ENCODE peak calls at places on chromosome 11, in five cellular contexts. Q is T1000, V is GM03348, Z is ureter, G is A549. C is an unnamed sample.

GRCh38 chr11:94768602-94769511 is 701 bp downstream of the AMOTL1 start:
- DNase-seq in V (peak; percentile 69), Q (no peak), Z (peak; percentile 49), G (no peak), C (no peak)

GRCh38 chr11:118090545-118091162 is 3.9 kb upstream of the SMIM35 start:
- DNase-seq in G (no peak), V (no peak), Q (peak; percentile 4), Z (no peak), C (no peak)

GRCh38 chr11:66224226-66224850 is 44.1 kb upstream of the RAB1B start:
- DNase-seq in Q (no peak), Z (no peak), G (no peak), V (no peak), C (no peak)

GRCh38 chr11:57406337-57406904 is 16.0 kb upstream of the PRG2 start:
- DNase-seq in V (peak; percentile 27), Z (no peak), G (no peak), Q (no peak), C (no peak)

GRCh38 chr11:83122050-83122449 is 34.9 kb upstream of the PCF11 start:
- DNase-seq in V (no peak), G (no peak), Z (no peak), Q (no peak), C (no peak)

GRCh38 chr11:9386086-9386485 is 1.6 kb downstream of the IPO7 start:
- DNase-seq in Z (no peak), Q (no peak), V (peak; percentile 15), G (no peak), C (no peak)

GRCh38 chr11:11231763-11232162 is 121.3 kb downstream of the CSNK2A3 start:
- DNase-seq in Q (no peak), V (no peak), G (no peak), Z (no peak), C (no peak)

GRCh38 chr11:110196241-110196754 is 100.1 kb downstream of the RDX start:
- DNase-seq in Z (no peak), V (peak; percentile 57), Q (no peak), G (peak; percentile 56), C (no peak)

GRCh38 chr11:125591659-125592304 is 870 bp upstream of the STT3A start:
- DNase-seq in V (peak; percentile 64), Q (peak; percentile 53), Z (peak; percentile 47), G (peak; percentile 10), C (peak; percentile 83)

GRCh38 chr11:130157111-130157510 is 2.5 kb upstream of the ST14 start:
- DNase-seq in G (no peak), V (no peak), Q (no peak), Z (no peak), C (no peak)

GRCh38 chr11:131033151-131033651 is 116.9 kb upstream of the SNX19 start:
- DNase-seq in Z (peak; percentile 89), V (peak; percentile 90), G (peak; percentile 7), Q (peak; percentile 16), C (no peak)

GRCh38 chr11:111978028-111978771 is 41.1 kb downstream of the DIXDC1 start:
- DNase-seq in Z (peak; percentile 75), V (peak; percentile 92), Q (peak; percentile 14), G (no peak), C (peak; percentile 87)

GRCh38 chr11:6882747-6883146 is 6.3 kb downstream of the OR10A4 start:
- DNase-seq in V (no peak), Z (no peak), Q (no peak), G (no peak), C (no peak)